ENCODE peak calls at places on chromosomes 4 and X, in ten cellular contexts. F is choroid plexus epithelial cell, I is neural crest cell, N is tibial nerve, E is B cell, T is transverse colon, X is HL-60, C is epithelial cell of esophagus, G is endothelial cell, L is A549. O is an unnamed sample.

GRCh38 chr4:140233811-140234696 is 80.1 kb upstream of the MAML3 start:
- DNase-seq in F (peak; percentile 77), I (no peak), N (no peak), E (peak; percentile 50), T (no peak), X (no peak), C (peak; percentile 35), G (no peak), L (no peak), O (peak; percentile 45)

GRCh38 chr4:135050086-135050717 is 848.6 kb upstream of the PABPC4L start:
- DNase-seq in F (peak; percentile 20), I (no peak), N (no peak), E (no peak), T (no peak), X (no peak), C (no peak), G (no peak), L (no peak), O (no peak)

GRCh38 chrX:132390817-132391216 is 98.0 kb downstream of the MBNL3 start:
- DNase-seq in F (no peak), I (no peak), N (no peak), E (no peak), T (no peak), X (no peak), C (no peak), G (no peak), L (no peak), O (no peak)

GRCh38 chrX:20265726-20266681 is 705 bp downstream of the RPS6KA3 start:
- DNase-seq in F (peak; percentile 34), I (peak; percentile 2), N (no peak), E (peak; percentile 40), T (peak; percentile 29), X (no peak), C (peak; percentile 29), G (peak; percentile 4), L (peak; percentile 19), O (peak; percentile 28)

GRCh38 chr4:182862166-182862875 is 54.9 kb downstream of the DCTD start:
- DNase-seq in F (no peak), I (no peak), N (no peak), E (no peak), T (no peak), X (no peak), C (peak; percentile 9), G (no peak), L (no peak), O (no peak)

GRCh38 chr4:68463796-68464195 is 16.5 kb downstream of the TMPRSS11E start:
- DNase-seq in F (no peak), I (no peak), N (no peak), E (no peak), T (no peak), X (no peak), C (peak; percentile 80), G (no peak), L (no peak), O (peak; percentile 39)

GRCh38 chr4:29113960-29114359 is 1606.2 kb upstream of the PCDH7 start:
- DNase-seq in F (no peak), I (no peak), N (no peak), E (no peak), T (no peak), X (no peak), C (no peak), G (no peak), L (no peak), O (no peak)

GRCh38 chrX:85391879-85392238 is 12.4 kb upstream of the POF1B start:
- DNase-seq in F (no peak), I (no peak), N (no peak), E (no peak), T (no peak), X (no peak), C (no peak), G (no peak), L (no peak), O (no peak)

GRCh38 chr4:126701756-126702155 is 931.0 kb upstream of the INTU start:
- DNase-seq in F (no peak), I (no peak), N (no peak), E (no peak), T (no peak), X (no peak), C (peak; percentile 45), G (no peak), L (no peak), O (peak; percentile 59)

GRCh38 chrX:102712967-102713677 is 874 bp downstream of the GPRASP2 start:
- DNase-seq in F (peak; percentile 67), I (peak; percentile 18), N (peak; percentile 34), E (no peak), T (peak; percentile 55), X (no peak), C (peak; percentile 53), G (peak; percentile 33), L (peak; percentile 55), O (peak; percentile 49)

GRCh38 chr4:141425124-141425523 is 204.4 kb downstream of the ZNF330 start:
- DNase-seq in F (peak; percentile 95), I (no peak), N (no peak), E (no peak), T (no peak), X (no peak), C (peak; percentile 53), G (no peak), L (no peak), O (peak; percentile 85)

GRCh38 chr4:155832664-155833063 is 33.4 kb downstream of the ASIC5 start:
- DNase-seq in F (no peak), I (no peak), N (no peak), E (no peak), T (no peak), X (no peak), C (no peak), G (no peak), L (no peak), O (no peak)

DNA sequence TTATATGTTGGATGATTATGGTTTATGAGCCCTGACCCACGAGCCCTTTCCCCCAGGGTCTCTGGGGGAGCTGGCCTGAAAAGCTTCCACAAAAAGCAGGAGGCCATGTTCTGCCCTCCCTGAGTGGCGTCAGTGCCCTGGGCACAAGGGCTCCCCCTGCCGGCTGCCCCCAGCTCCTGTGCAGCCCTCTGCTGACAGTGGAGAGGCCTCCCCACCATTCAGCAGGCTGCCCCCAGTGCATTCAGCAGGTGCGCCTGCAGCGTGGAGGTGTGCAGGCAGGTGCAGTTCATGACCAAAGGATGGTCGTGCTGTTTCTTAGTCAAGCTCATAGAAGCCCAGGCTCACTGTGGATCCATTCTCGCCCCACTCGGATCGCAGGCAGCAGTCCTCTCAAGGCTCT is 12.5 kb upstream of the S100P start:
- DNase-seq in F (no peak), I (no peak), N (no peak), E (no peak), T (no peak), X (no peak), C (no peak), G (no peak), L (no peak), O (no peak)
- TF ChIP-seq CTCF in F (no peak), I (no peak), N (no peak), E (no peak), T (peak; percentile 19), X (peak; percentile 46), C (peak; percentile 24), G (no peak), L (peak; percentile 36), O (no peak)

DNA sequence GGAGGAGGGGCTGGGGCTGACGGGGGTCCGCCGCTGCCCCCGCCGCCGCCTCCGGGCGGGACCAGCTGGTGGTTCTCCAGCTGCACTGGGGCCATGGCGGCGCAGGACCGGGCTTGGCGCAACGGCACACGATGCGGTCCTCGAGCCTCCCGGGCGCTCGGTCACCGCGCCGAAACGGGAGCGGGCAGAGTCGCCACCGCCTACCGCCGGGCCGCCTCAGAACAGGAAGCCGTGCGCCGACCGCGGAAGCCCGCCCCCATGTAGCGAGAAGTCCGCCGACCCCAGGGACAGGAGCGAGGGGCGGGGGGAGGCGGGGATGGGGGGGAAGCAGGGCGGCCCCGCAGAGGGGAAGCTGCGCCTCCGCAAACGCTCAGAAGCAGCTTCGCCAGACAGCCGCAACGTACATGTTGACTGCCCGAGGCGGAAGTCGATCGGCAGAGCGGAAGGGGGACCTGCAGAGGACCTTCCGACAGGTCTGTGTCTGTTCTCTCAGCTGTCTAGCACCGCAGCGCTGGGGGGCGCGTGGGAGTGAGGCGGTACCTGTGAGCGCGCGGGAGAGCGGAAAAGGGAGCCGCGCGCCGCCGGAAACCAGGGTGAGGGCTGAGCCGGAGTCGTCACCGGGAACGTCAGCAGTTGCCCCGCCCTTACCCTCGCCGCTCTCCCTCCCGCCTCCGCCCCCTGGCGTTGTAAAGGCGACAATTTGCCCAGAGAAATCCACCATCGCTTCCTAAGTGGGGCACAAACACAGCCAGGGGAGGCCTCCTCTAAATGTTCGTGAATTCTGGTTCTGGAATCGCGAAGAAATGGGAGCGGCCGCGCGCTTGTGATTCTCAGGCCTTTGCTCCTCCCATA is at the start of gene MED14:
- DNase-seq in F (peak; percentile 87), I (peak; percentile 79), N (peak; percentile 71), E (peak; percentile 92), T (peak; percentile 93), X (peak; percentile 83), C (peak; percentile 88), G (peak; percentile 77), L (peak; percentile 57), O (peak; percentile 90)
- TF ChIP-seq CTCF in F (peak; percentile 55), I (peak; percentile 67), N (peak; percentile 82), E (peak; percentile 56), T (peak; percentile 36), X (peak; percentile 5), C (peak; percentile 55), G (peak; percentile 57), L (peak; percentile 24), O (peak; percentile 68)

GRCh38 chr4:188130355-188130754 is 8.9 kb upstream of the TRIML1 start:
- DNase-seq in F (no peak), I (no peak), N (no peak), E (no peak), T (no peak), X (no peak), C (no peak), G (no peak), L (no peak), O (no peak)
- TF ChIP-seq CTCF in F (no peak), I (no peak), N (no peak), E (no peak), T (no peak), X (no peak), C (no peak), G (no peak), L (no peak), O (no peak)

DNA sequence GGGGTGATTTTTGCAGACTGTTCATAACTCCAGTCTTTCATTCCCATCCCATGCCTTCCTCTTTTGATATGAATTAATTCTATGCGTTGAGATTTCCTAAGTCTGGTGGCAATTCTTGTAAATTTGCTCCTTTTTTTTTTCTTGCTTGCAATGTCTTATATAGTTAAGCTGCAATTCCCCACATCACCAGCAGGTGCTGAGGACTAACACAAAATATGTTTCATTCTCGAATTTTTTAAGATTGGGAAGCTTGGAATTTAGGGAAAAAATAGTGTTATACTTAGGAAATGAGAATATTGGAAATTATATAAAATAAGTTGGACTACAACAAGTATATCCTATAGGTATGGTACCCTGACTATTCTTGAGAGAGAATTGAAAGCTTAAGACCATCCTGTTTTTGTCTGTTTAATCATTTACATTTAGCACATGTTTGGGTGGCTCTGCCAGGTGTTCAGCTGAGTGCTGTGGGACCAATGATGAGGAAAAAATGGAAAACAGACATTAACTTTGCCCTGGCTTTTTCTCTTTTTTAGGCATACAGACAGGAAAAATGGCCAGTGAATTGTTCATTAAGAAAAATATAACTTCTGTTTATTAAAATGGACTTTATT is 30.2 kb downstream of the AFF2 start:
- DNase-seq in F (peak; percentile 46), I (peak; percentile 2), N (no peak), E (no peak), T (no peak), X (no peak), C (peak; percentile 31), G (no peak), L (no peak), O (peak; percentile 16)
- TF ChIP-seq CTCF in F (peak; percentile 52), I (peak; percentile 74), N (no peak), E (peak; percentile 74), T (peak; percentile 49), X (peak; percentile 26), C (peak; percentile 61), G (peak; percentile 76), L (no peak), O (peak; percentile 47)

GRCh38 chrX:32483534-32484136 is 727.7 kb downstream of the DMD start:
- DNase-seq in F (peak; percentile 6), I (no peak), N (no peak), E (no peak), T (no peak), X (no peak), C (no peak), G (no peak), L (no peak), O (no peak)
- TF ChIP-seq CTCF in F (no peak), I (peak; percentile 76), N (no peak), E (peak; percentile 23), T (peak; percentile 6), X (no peak), C (peak; percentile 19), G (peak; percentile 20), L (no peak), O (peak; percentile 33)

O was measured in MCF 10A.